ENCODE peak calls at places on chromosome 4, in five cellular contexts. Q, F, K, J and B are unnamed samples.

GRCh38 chr4:101345596-101346311 is 1.6 kb downstream of the PPP3CA start:
- ATAC-seq in F (peak; percentile 4), Q (no peak), J (peak; percentile 6), K (no peak), B (no peak)

GRCh38 chr4:24748758-24749350 is 46.5 kb upstream of the SOD3 start:
- ATAC-seq in K (no peak), Q (no peak), J (no peak), F (no peak), B (no peak)

GRCh38 chr4:27176400-27176799 is 315.8 kb downstream of the STIM2 start:
- ATAC-seq in J (peak; percentile 57), F (peak; percentile 89), Q (peak; percentile 72), K (peak; percentile 34), B (no peak)

GRCh38 chr4:119663160-119663788 is 34.7 kb upstream of the PDE5A start:
- ATAC-seq in K (peak; percentile 67), Q (peak; percentile 68), F (no peak), J (peak; percentile 79), B (no peak)

GRCh38 chr4:82780398-82781231 is 18.0 kb downstream of the SCD5 start:
- ATAC-seq in K (peak; percentile 48), F (peak; percentile 90), Q (no peak), J (peak; percentile 85), B (peak; percentile 66)

GRCh38 chr4:16597829-16598228 is 300.6 kb downstream of the LDB2 start:
- ATAC-seq in K (no peak), Q (no peak), J (no peak), F (no peak), B (no peak)

GRCh38 chr4:186723207-186724047 is at the start of gene FAT1:
- ATAC-seq in J (no peak), Q (peak; percentile 49), K (peak; percentile 60), F (peak; percentile 50), B (peak; percentile 60)

GRCh38 chr4:153497988-153498967 is 32.1 kb downstream of the TMEM131L start:
- ATAC-seq in F (no peak), Q (no peak), J (peak; percentile 69), K (peak; percentile 68), B (peak; percentile 60)

GRCh38 chr4:48187813-48188212 is 53.8 kb upstream of the TXK start:
- ATAC-seq in K (peak; percentile 39), F (no peak), J (no peak), Q (no peak), B (no peak)

GRCh38 chr4:126834854-126835253 is 797.9 kb upstream of the INTU start:
- ATAC-seq in F (no peak), K (no peak), Q (no peak), J (no peak), B (no peak)

GRCh38 chr4:37884855-37885487 is 5.9 kb upstream of the TBC1D1 start:
- ATAC-seq in F (no peak), J (peak; percentile 23), K (no peak), Q (no peak), B (no peak)

GRCh38 chr4:71602271-71602890 is 181.5 kb downstream of the GC start:
- ATAC-seq in K (no peak), J (no peak), Q (no peak), F (no peak), B (no peak)

GRCh38 chr4:6946497-6946896 is 36.9 kb downstream of the TBC1D14 start:
- ATAC-seq in J (no peak), F (no peak), K (no peak), Q (no peak), B (no peak)

DNA sequence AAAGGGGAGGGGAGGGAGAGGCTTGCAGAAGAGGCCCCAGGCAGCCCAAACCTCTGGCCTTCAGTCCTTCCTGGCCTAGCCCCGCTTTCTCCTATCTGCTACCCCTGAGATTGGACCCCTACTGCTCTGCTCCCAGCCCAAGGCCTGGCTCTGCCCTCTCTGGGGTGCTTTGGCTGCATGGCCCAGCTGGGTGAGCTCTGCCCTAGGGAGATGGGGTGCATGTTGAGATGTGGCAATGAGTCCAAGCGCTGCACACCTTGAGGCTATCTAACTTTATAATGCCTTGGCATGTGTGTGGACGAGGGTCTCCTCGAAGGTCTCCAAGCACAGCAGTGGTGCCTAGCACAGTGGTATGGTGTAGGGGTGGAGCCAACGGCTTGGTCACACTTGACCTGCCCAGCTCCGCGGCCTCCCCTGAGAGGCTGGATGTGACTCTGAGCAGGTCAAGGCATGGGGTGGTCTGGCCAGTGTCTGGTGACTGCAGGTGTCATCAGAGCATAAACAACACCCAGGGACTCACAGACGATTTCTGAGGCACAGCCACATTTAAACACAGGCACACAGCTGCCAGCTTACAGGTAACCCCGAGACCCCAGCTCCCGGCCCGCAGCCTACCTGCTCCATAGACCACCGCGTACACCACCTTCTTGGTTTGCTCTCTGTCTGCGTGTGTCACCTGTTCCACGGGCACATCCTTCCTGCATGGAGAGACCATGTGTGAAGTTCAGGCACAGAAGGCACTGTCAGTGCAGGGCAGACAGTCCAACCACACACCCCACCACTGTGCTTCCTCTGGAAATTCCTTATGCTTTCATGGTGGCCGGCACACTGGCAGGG is 36.3 kb downstream of the NAT8L start:
- ATAC-seq in Q (peak; percentile 45), J (no peak), K (no peak), F (no peak), B (no peak)
- H3K27ac ChIP-seq in Q (no peak overlapping the region), J (no peak overlapping the region), K (no peak overlapping the region), F (no peak overlapping the region), B (no peak overlapping the region)

DNA sequence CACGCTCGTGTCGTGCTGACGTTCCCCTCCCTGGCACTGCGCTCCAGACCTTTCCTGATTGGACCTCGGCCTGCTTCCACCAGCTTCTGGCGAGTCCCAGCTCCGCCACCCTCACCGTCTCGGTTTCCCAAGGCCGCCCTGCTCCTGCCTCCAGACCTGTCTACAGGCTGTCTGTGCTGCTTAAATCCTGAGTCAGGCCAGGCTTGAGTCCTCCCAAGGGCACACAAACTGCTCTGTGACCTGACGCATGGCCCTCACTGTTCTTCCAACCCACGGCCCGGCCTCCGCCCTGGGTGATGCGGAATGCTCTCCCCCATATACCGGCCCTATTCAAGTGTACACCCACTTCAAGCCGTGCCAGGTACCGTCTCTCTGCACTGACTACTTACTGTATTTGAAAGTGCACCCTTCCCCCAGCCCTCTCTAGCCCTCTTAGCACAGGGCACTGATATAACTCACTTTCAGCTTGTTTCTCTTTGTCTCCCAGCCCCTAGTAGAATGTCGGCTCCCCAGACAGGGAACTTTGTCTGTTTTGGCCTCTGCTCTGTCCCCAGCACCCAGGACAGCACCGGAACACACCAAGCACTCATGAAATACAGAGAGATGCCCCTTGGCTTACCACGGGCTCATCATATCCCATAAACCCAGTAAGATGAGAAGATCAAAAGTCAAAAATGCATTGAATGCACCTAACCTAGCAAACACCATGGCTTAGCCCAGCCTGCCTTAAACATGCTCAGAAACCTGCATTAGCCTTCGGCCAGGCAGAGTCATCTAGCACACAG is 63.1 kb upstream of the AFAP1 start:
- ATAC-seq in F (no peak), K (no peak), J (no peak), Q (peak; percentile 43), B (no peak)
- H3K27ac ChIP-seq in F (no peak overlapping the region), K (no peak overlapping the region), J (no peak overlapping the region), Q (no peak overlapping the region), B (no peak overlapping the region)

GRCh38 chr4:134632056-134632455 is 430.5 kb upstream of the PABPC4L start:
- ATAC-seq in K (no peak), F (no peak), Q (no peak), J (no peak), B (no peak)

GRCh38 chr4:134628074-134628473 is 426.5 kb upstream of the PABPC4L start:
- ATAC-seq in F (no peak), Q (no peak), J (no peak), K (no peak), B (no peak)

GRCh38 chr4:134624365-134624764 is 422.8 kb upstream of the PABPC4L start:
- ATAC-seq in J (peak; percentile 19), Q (no peak), K (no peak), F (no peak), B (no peak)

GRCh38 chr4:134622194-134622593 is 420.6 kb upstream of the PABPC4L start:
- ATAC-seq in Q (no peak), F (no peak), J (peak; percentile 17), K (no peak), B (no peak)

DNA sequence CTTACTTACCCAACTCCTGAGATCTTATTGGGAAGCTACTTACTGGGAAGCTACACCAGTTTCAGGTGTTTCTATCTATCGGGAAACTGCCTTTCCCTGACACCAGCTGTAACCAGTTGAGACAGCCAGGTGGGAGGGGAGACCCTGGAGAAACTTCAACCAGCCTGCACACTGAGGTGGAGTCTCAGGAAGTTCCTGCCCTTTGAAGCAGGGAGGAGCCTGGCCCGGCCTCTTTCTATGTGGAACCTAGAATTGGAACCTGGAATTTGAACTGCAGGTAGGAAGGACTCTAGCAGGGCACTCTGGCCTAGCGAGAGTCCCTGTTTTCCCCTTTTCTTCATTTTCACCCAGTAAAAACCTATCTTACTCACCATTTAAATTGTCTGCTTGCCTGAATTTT is 425.8 kb upstream of the PABPC4L start:
- ATAC-seq in F (peak; percentile 93), K (no peak), J (no peak), Q (no peak), B (no peak)
- H3K27ac ChIP-seq in F (no peak overlapping the region), K (no peak overlapping the region), J (no peak overlapping the region), Q (no peak overlapping the region), B (no peak overlapping the region)

DNA sequence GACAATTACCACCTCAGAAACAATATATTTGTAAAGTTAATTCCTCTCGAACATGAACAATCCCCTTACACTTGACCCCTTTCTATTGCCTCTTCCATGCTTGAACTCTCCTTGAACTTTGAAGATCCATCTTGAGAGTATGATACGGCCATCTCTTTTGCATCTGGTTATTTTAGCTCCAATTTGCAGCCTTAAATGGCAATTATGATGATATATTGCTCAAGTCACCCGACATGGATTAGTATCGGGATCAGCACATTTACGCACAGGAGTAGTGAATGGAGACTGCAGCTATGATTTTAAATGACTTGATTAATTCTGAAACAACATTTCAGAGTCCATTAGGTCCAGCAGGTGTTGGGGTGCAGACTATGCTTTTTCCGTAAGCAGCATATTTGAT is 143.8 kb upstream of the PAQR3 start:
- ATAC-seq in J (no peak), F (no peak), K (no peak), Q (no peak), B (peak; percentile 38)
- H3K27ac ChIP-seq in J (no peak overlapping the region), F (no peak overlapping the region), K (no peak overlapping the region), Q (no peak overlapping the region), B (peak overlapping the region; percentile 85)

DNA sequence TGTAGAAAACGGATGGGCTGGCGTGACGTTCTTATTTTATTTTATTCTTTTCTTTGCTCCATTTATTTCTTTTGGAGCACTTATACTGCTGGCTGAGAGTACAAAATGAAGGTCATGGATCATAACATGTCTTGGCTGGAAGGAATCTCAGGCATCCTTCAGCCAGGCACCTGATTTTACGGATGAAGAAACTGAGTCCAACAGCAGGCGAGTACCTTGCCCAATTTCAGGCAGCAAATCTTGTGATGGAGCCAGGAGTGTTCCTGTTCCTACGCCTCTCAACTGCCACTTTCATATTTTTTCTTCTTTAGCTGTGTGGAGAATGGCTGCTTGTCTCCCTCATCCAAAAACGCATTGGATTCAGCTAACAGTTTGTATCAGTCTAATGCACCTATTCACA is 332.1 kb upstream of the IGFBP7 start:
- ATAC-seq in F (no peak), J (no peak), K (no peak), Q (no peak), B (peak; percentile 21)
- H3K27ac ChIP-seq in F (no peak overlapping the region), J (no peak overlapping the region), K (no peak overlapping the region), Q (no peak overlapping the region), B (peak overlapping the region; percentile 72)

GRCh38 chr4:184746532-184746870 is 12.6 kb upstream of the CENPU start:
- ATAC-seq in J (no peak), F (peak; percentile 23), Q (no peak), K (peak; percentile 59), B (peak; percentile 95)
- H3K27ac ChIP-seq in J (no peak overlapping the region), F (no peak overlapping the region), Q (no peak overlapping the region), K (peak overlapping the region; percentile 74), B (peak overlapping the region; percentile 73)